ENCODE peak calls at places on chromosomes 6 and 20, in eight cellular contexts. One of them, this sample, is unnamed.

GRCh38 chr6:137848672-137849071 is 18.4 kb upstream of the TNFAIP3 start:
- DNase-seq in foreskin fibroblast: peak
- DNase-seq in cardiac muscle cell: no peak
- DNase-seq in thoracic aorta: no peak
- DNase-seq in fibroblast of the aortic adventitia: peak
- DNase-seq in astrocyte: no peak
- DNase-seq in fibroblast of lung: peak
- DNase-seq in brain microvascular endothelial cell: no peak
- DNase-seq in this sample: no peak

GRCh38 chr20:62051166-62051900 is 14.3 kb downstream of the TAF4 start:
- DNase-seq in foreskin fibroblast: peak
- DNase-seq in cardiac muscle cell: no peak
- DNase-seq in thoracic aorta: no peak
- DNase-seq in fibroblast of the aortic adventitia: peak
- DNase-seq in astrocyte: no peak
- DNase-seq in fibroblast of lung: no peak
- DNase-seq in brain microvascular endothelial cell: no peak
- DNase-seq in this sample: no peak

GRCh38 chr20:51119914-51120313 is 97.0 kb upstream of the KCNG1 start:
- DNase-seq in foreskin fibroblast: no peak
- DNase-seq in cardiac muscle cell: no peak
- DNase-seq in thoracic aorta: no peak
- DNase-seq in fibroblast of the aortic adventitia: no peak
- DNase-seq in astrocyte: no peak
- DNase-seq in fibroblast of lung: no peak
- DNase-seq in brain microvascular endothelial cell: no peak
- DNase-seq in this sample: no peak

GRCh38 chr6:75526502-75527127 is 33.0 kb upstream of the FILIP1 start:
- DNase-seq in foreskin fibroblast: peak
- DNase-seq in cardiac muscle cell: peak
- DNase-seq in thoracic aorta: peak
- DNase-seq in fibroblast of the aortic adventitia: peak
- DNase-seq in astrocyte: peak
- DNase-seq in fibroblast of lung: peak
- DNase-seq in brain microvascular endothelial cell: peak
- DNase-seq in this sample: no peak

GRCh38 chr20:22700387-22700786 is 116.0 kb upstream of the FOXA2 start:
- DNase-seq in foreskin fibroblast: no peak
- DNase-seq in cardiac muscle cell: no peak
- DNase-seq in thoracic aorta: no peak
- DNase-seq in fibroblast of the aortic adventitia: peak
- DNase-seq in astrocyte: no peak
- DNase-seq in fibroblast of lung: no peak
- DNase-seq in brain microvascular endothelial cell: peak
- DNase-seq in this sample: no peak

GRCh38 chr20:52676282-52676995 is 295.7 kb upstream of the TSHZ2 start:
- DNase-seq in foreskin fibroblast: no peak
- DNase-seq in cardiac muscle cell: no peak
- DNase-seq in thoracic aorta: no peak
- DNase-seq in fibroblast of the aortic adventitia: no peak
- DNase-seq in astrocyte: no peak
- DNase-seq in fibroblast of lung: no peak
- DNase-seq in brain microvascular endothelial cell: no peak
- DNase-seq in this sample: no peak

GRCh38 chr6:14417377-14417776 is 299.8 kb downstream of the CD83 start:
- DNase-seq in foreskin fibroblast: no peak
- DNase-seq in cardiac muscle cell: no peak
- DNase-seq in thoracic aorta: no peak
- DNase-seq in fibroblast of the aortic adventitia: no peak
- DNase-seq in astrocyte: no peak
- DNase-seq in fibroblast of lung: no peak
- DNase-seq in brain microvascular endothelial cell: no peak
- DNase-seq in this sample: no peak

GRCh38 chr6:129476810-129477209 is 233.2 kb downstream of the ARHGAP18 start:
- DNase-seq in foreskin fibroblast: no peak
- DNase-seq in cardiac muscle cell: no peak
- DNase-seq in thoracic aorta: no peak
- DNase-seq in fibroblast of the aortic adventitia: peak
- DNase-seq in astrocyte: no peak
- DNase-seq in fibroblast of lung: no peak
- DNase-seq in brain microvascular endothelial cell: no peak
- DNase-seq in this sample: no peak

GRCh38 chr20:18380908-18381529 is 85.8 kb downstream of the DZANK1 start:
- DNase-seq in foreskin fibroblast: no peak
- DNase-seq in cardiac muscle cell: no peak
- DNase-seq in thoracic aorta: no peak
- DNase-seq in fibroblast of the aortic adventitia: no peak
- DNase-seq in astrocyte: no peak
- DNase-seq in fibroblast of lung: no peak
- DNase-seq in brain microvascular endothelial cell: no peak
- DNase-seq in this sample: no peak

GRCh38 chr20:50587291-50587961 is 77.2 kb downstream of the PTPN1 start:
- DNase-seq in foreskin fibroblast: no peak
- DNase-seq in cardiac muscle cell: no peak
- DNase-seq in thoracic aorta: no peak
- DNase-seq in fibroblast of the aortic adventitia: no peak
- DNase-seq in astrocyte: no peak
- DNase-seq in fibroblast of lung: no peak
- DNase-seq in brain microvascular endothelial cell: no peak
- DNase-seq in this sample: no peak

GRCh38 chr6:8513174-8513573 is 77.8 kb upstream of the SLC35B3 start:
- DNase-seq in foreskin fibroblast: no peak
- DNase-seq in cardiac muscle cell: no peak
- DNase-seq in thoracic aorta: no peak
- DNase-seq in fibroblast of the aortic adventitia: no peak
- DNase-seq in astrocyte: no peak
- DNase-seq in fibroblast of lung: no peak
- DNase-seq in brain microvascular endothelial cell: no peak
- DNase-seq in this sample: no peak

GRCh38 chr20:3094848-3095629 is 10.5 kb upstream of the AVP start:
- DNase-seq in foreskin fibroblast: no peak
- DNase-seq in cardiac muscle cell: no peak
- DNase-seq in thoracic aorta: no peak
- DNase-seq in fibroblast of the aortic adventitia: no peak
- DNase-seq in astrocyte: no peak
- DNase-seq in fibroblast of lung: no peak
- DNase-seq in brain microvascular endothelial cell: no peak
- DNase-seq in this sample: no peak

GRCh38 chr20:17762873-17763557 is 63.2 kb downstream of the BANF2 start:
- DNase-seq in foreskin fibroblast: no peak
- DNase-seq in cardiac muscle cell: no peak
- DNase-seq in thoracic aorta: no peak
- DNase-seq in fibroblast of the aortic adventitia: no peak
- DNase-seq in astrocyte: no peak
- DNase-seq in fibroblast of lung: no peak
- DNase-seq in brain microvascular endothelial cell: no peak
- DNase-seq in this sample: no peak

GRCh38 chr6:3356056-3356823 is 97.5 kb downstream of the PSMG4 start:
- DNase-seq in foreskin fibroblast: peak
- DNase-seq in cardiac muscle cell: peak
- DNase-seq in thoracic aorta: peak
- DNase-seq in fibroblast of the aortic adventitia: peak
- DNase-seq in astrocyte: peak
- DNase-seq in fibroblast of lung: peak
- DNase-seq in brain microvascular endothelial cell: no peak
- DNase-seq in this sample: peak

GRCh38 chr6:126041516-126042447 is 55.4 kb downstream of the TRMT11 start:
- DNase-seq in foreskin fibroblast: no peak
- DNase-seq in cardiac muscle cell: no peak
- DNase-seq in thoracic aorta: no peak
- DNase-seq in fibroblast of the aortic adventitia: peak
- DNase-seq in astrocyte: peak
- DNase-seq in fibroblast of lung: peak
- DNase-seq in brain microvascular endothelial cell: no peak
- DNase-seq in this sample: no peak

GRCh38 chr6:53310751-53311585 is 37.8 kb downstream of the ELOVL5 start:
- DNase-seq in foreskin fibroblast: peak
- DNase-seq in cardiac muscle cell: no peak
- DNase-seq in thoracic aorta: no peak
- DNase-seq in fibroblast of the aortic adventitia: no peak
- DNase-seq in astrocyte: no peak
- DNase-seq in fibroblast of lung: peak
- DNase-seq in brain microvascular endothelial cell: no peak
- DNase-seq in this sample: no peak

GRCh38 chr6:83188501-83188900 is 4.6 kb downstream of the PGM3 start:
- DNase-seq in foreskin fibroblast: no peak
- DNase-seq in cardiac muscle cell: no peak
- DNase-seq in thoracic aorta: no peak
- DNase-seq in fibroblast of the aortic adventitia: no peak
- DNase-seq in astrocyte: no peak
- DNase-seq in fibroblast of lung: no peak
- DNase-seq in brain microvascular endothelial cell: no peak
- DNase-seq in this sample: no peak

GRCh38 chr6:42211726-42212125 is 5.9 kb downstream of the MRPS10 start:
- DNase-seq in foreskin fibroblast: no peak
- DNase-seq in cardiac muscle cell: no peak
- DNase-seq in thoracic aorta: no peak
- DNase-seq in fibroblast of the aortic adventitia: no peak
- DNase-seq in astrocyte: no peak
- DNase-seq in fibroblast of lung: no peak
- DNase-seq in brain microvascular endothelial cell: no peak
- DNase-seq in this sample: no peak

GRCh38 chr20:14521016-14521415 is 183.6 kb upstream of the FLRT3 start:
- DNase-seq in foreskin fibroblast: peak
- DNase-seq in cardiac muscle cell: no peak
- DNase-seq in thoracic aorta: no peak
- DNase-seq in fibroblast of the aortic adventitia: no peak
- DNase-seq in astrocyte: no peak
- DNase-seq in fibroblast of lung: no peak
- DNase-seq in brain microvascular endothelial cell: no peak
- DNase-seq in this sample: no peak

GRCh38 chr20:56859751-56860366 is 230.8 kb downstream of the TFAP2C start:
- DNase-seq in foreskin fibroblast: no peak
- DNase-seq in cardiac muscle cell: no peak
- DNase-seq in thoracic aorta: no peak
- DNase-seq in fibroblast of the aortic adventitia: no peak
- DNase-seq in astrocyte: no peak
- DNase-seq in fibroblast of lung: no peak
- DNase-seq in brain microvascular endothelial cell: no peak
- DNase-seq in this sample: no peak

GRCh38 chr6:45626087-45626891 is 248.6 kb upstream of the SUPT3H start:
- DNase-seq in foreskin fibroblast: peak
- DNase-seq in cardiac muscle cell: no peak
- DNase-seq in thoracic aorta: no peak
- DNase-seq in fibroblast of the aortic adventitia: peak
- DNase-seq in astrocyte: peak
- DNase-seq in fibroblast of lung: peak
- DNase-seq in brain microvascular endothelial cell: peak
- DNase-seq in this sample: no peak

GRCh38 chr20:7272512-7272911 is 505.0 kb downstream of the BMP2 start:
- DNase-seq in foreskin fibroblast: peak
- DNase-seq in cardiac muscle cell: no peak
- DNase-seq in thoracic aorta: no peak
- DNase-seq in fibroblast of the aortic adventitia: peak
- DNase-seq in astrocyte: no peak
- DNase-seq in fibroblast of lung: no peak
- DNase-seq in brain microvascular endothelial cell: no peak
- DNase-seq in this sample: no peak

GRCh38 chr6:52152692-52153091 is 33.5 kb upstream of the IL17A start:
- DNase-seq in foreskin fibroblast: no peak
- DNase-seq in cardiac muscle cell: peak
- DNase-seq in thoracic aorta: no peak
- DNase-seq in fibroblast of the aortic adventitia: no peak
- DNase-seq in astrocyte: no peak
- DNase-seq in fibroblast of lung: no peak
- DNase-seq in brain microvascular endothelial cell: no peak
- DNase-seq in this sample: no peak

DNA sequence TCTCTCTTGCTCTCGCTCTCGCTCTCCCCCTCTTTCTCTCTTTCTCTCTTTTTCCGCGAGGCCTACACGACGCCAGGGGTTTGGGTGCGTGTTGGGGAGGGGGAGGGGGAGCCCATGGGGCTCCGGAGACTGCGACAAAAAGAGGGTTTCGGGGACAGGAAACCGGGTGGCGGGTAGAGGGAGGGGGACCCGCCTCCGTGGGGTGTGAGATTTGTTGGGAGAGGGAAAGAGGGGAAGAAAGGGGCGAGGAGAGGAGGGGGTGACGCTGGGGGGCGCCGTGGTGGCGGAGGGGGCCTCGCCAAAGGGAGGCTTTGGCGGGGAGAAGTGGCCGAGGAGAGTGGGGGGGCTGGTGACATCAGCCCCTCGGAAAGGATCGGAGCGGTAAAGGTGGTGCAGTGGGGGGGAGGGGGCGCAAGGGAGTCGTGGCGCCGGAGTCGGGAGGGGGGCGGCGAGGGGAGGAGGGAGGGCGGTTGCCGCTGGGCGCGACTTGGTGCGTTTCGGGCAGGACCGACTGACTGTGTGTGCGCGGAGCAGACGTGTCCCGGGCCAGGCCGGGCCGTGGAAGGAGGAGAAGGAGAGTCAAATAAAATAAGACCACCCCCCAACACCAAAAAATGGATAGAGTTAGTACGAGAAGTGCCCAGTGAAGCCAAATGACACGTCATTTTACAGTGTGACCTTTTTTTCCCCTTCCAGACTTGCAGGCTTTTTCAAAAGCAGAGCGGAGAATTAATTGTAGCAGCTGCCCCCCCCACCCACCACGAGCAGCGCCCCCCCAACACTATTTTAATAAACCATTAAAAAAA is 39.8 kb downstream of the GNAS start:
- DNase-seq in foreskin fibroblast: peak
- DNase-seq in cardiac muscle cell: peak
- DNase-seq in thoracic aorta: no peak
- DNase-seq in fibroblast of the aortic adventitia: peak
- DNase-seq in astrocyte: peak
- DNase-seq in fibroblast of lung: peak
- DNase-seq in brain microvascular endothelial cell: peak
- DNase-seq in this sample: peak
- TF ChIP-seq CTCF in foreskin fibroblast: no peak
- TF ChIP-seq CTCF in cardiac muscle cell: peak
- TF ChIP-seq CTCF in thoracic aorta: no peak
- TF ChIP-seq CTCF in fibroblast of the aortic adventitia: no peak
- TF ChIP-seq CTCF in astrocyte: no peak
- TF ChIP-seq CTCF in fibroblast of lung: no peak
- TF ChIP-seq CTCF in brain microvascular endothelial cell: no peak
- TF ChIP-seq CTCF in this sample: no peak

GRCh38 chr6:111555041-111555440 is 50.6 kb downstream of the TRAF3IP2 start:
- DNase-seq in foreskin fibroblast: peak
- DNase-seq in cardiac muscle cell: no peak
- DNase-seq in thoracic aorta: no peak
- DNase-seq in fibroblast of the aortic adventitia: peak
- DNase-seq in astrocyte: peak
- DNase-seq in fibroblast of lung: peak
- DNase-seq in brain microvascular endothelial cell: no peak
- DNase-seq in this sample: no peak
- TF ChIP-seq CTCF in foreskin fibroblast: peak
- TF ChIP-seq CTCF in cardiac muscle cell: no peak
- TF ChIP-seq CTCF in thoracic aorta: no peak
- TF ChIP-seq CTCF in fibroblast of the aortic adventitia: peak
- TF ChIP-seq CTCF in astrocyte: no peak
- TF ChIP-seq CTCF in fibroblast of lung: no peak
- TF ChIP-seq CTCF in brain microvascular endothelial cell: no peak
- TF ChIP-seq CTCF in this sample: no peak

GRCh38 chr20:46057856-46058655 is 29.0 kb downstream of the SLC12A5 start:
- DNase-seq in foreskin fibroblast: peak
- DNase-seq in cardiac muscle cell: peak
- DNase-seq in thoracic aorta: no peak
- DNase-seq in fibroblast of the aortic adventitia: peak
- DNase-seq in astrocyte: peak
- DNase-seq in fibroblast of lung: peak
- DNase-seq in brain microvascular endothelial cell: peak
- DNase-seq in this sample: no peak
- TF ChIP-seq CTCF in foreskin fibroblast: peak
- TF ChIP-seq CTCF in cardiac muscle cell: peak
- TF ChIP-seq CTCF in thoracic aorta: no peak
- TF ChIP-seq CTCF in fibroblast of the aortic adventitia: peak
- TF ChIP-seq CTCF in astrocyte: peak
- TF ChIP-seq CTCF in fibroblast of lung: peak
- TF ChIP-seq CTCF in brain microvascular endothelial cell: peak
- TF ChIP-seq CTCF in this sample: no peak

GRCh38 chr6:68635706-68636513 is 828 bp downstream of the ADGRB3 start:
- DNase-seq in foreskin fibroblast: peak
- DNase-seq in cardiac muscle cell: peak
- DNase-seq in thoracic aorta: no peak
- DNase-seq in fibroblast of the aortic adventitia: peak
- DNase-seq in astrocyte: no peak
- DNase-seq in fibroblast of lung: peak
- DNase-seq in brain microvascular endothelial cell: peak
- DNase-seq in this sample: peak
- TF ChIP-seq CTCF in foreskin fibroblast: no peak
- TF ChIP-seq CTCF in cardiac muscle cell: no peak
- TF ChIP-seq CTCF in thoracic aorta: no peak
- TF ChIP-seq CTCF in fibroblast of the aortic adventitia: no peak
- TF ChIP-seq CTCF in astrocyte: no peak
- TF ChIP-seq CTCF in fibroblast of lung: no peak
- TF ChIP-seq CTCF in brain microvascular endothelial cell: peak
- TF ChIP-seq CTCF in this sample: no peak

This sample was measured in coronary artery.